ENCODE peak calls at places on chromosome 12, in nine cellular contexts. R is aorta, T is GM19239, I is T47D, P is A172, Q is NCI-H524, J is GM04503, O is stomach, Z is SIG-M5. G is an unnamed sample.

GRCh38 chr12:52856787-52857186 is 8.0 kb upstream of the KRT78 start:
- DNase-seq in I (no peak), J (no peak), Q (no peak), P (no peak), Z (no peak), R (peak; percentile 2), O (no peak), T (no peak), G (no peak)

GRCh38 chr12:47085815-47086252 is 6.1 kb upstream of the AMIGO2 start:
- DNase-seq in O (no peak), I (no peak), R (no peak), P (peak; percentile 89), J (no peak), Z (no peak), T (no peak), Q (no peak), G (peak; percentile 69)

GRCh38 chr12:10361084-10361483 is 28.8 kb downstream of the KLRK1 start:
- DNase-seq in R (no peak), Z (no peak), O (no peak), Q (no peak), J (no peak), T (no peak), P (no peak), I (no peak), G (no peak)

GRCh38 chr12:62977419-62977818 is 42.5 kb upstream of the PPM1H start:
- DNase-seq in T (no peak), Q (no peak), O (peak; percentile 40), J (peak; percentile 3), R (no peak), P (peak; percentile 5), I (no peak), Z (no peak), G (peak; percentile 27)

GRCh38 chr12:90945070-90945649 is 9.8 kb downstream of the CCER1 start:
- DNase-seq in P (peak; percentile 25), O (no peak), Z (no peak), Q (peak; percentile 8), I (peak; percentile 48), T (no peak), R (no peak), J (no peak), G (peak; percentile 67)

GRCh38 chr12:52892974-52893373 is 11.9 kb downstream of the KRT8 start:
- DNase-seq in P (no peak), R (no peak), T (no peak), Z (no peak), J (no peak), O (no peak), Q (no peak), I (no peak), G (no peak)

GRCh38 chr12:100190013-100190394 is 10.6 kb upstream of the ACTR6 start:
- DNase-seq in Q (no peak), J (no peak), R (no peak), T (no peak), O (no peak), I (no peak), Z (no peak), P (no peak), G (peak; percentile 14)

GRCh38 chr12:68440068-68440581 is 108.0 kb upstream of the MDM1 start:
- DNase-seq in Q (no peak), I (no peak), J (no peak), R (no peak), P (peak; percentile 13), Z (no peak), O (no peak), T (no peak), G (peak; percentile 65)

GRCh38 chr12:28681980-28682379 is 467.1 kb upstream of the FAR2 start:
- DNase-seq in T (no peak), O (no peak), Z (no peak), R (no peak), I (no peak), J (no peak), P (no peak), Q (no peak), G (no peak)

GRCh38 chr12:128820723-128821432 is 2.9 kb downstream of the SLC15A4 start:
- DNase-seq in Q (no peak), I (no peak), O (peak; percentile 44), P (no peak), J (no peak), T (no peak), Z (peak; percentile 44), R (peak; percentile 81), G (no peak)

GRCh38 chr12:8527250-8528130 is 13.2 kb downstream of the CLEC4E start:
- DNase-seq in O (no peak), I (no peak), Z (no peak), J (no peak), P (no peak), Q (no peak), R (no peak), T (no peak), G (no peak)

GRCh38 chr12:263574-263973 is 938 bp upstream of the SLC6A13 start:
- DNase-seq in J (no peak), T (no peak), P (no peak), Z (no peak), I (no peak), Q (no peak), O (no peak), R (no peak), G (peak; percentile 31)

GRCh38 chr12:132160016-132160415 is 15.8 kb downstream of the NOC4L start:
- DNase-seq in O (no peak), T (no peak), R (peak; percentile 39), P (no peak), I (no peak), Q (no peak), Z (no peak), J (no peak), G (no peak)